ENCODE peak calls at places on chromosomes 6 and 20, in seven cellular contexts. Y is psoas muscle, G is IMR-90, L is SW 1271, F is GM19239, R is HS-27A, X is mesothelial cell of epicardium. N is an unnamed sample.

GRCh38 chr20:62791301-62792181 is 4.7 kb upstream of the MRGBP start:
- DNase-seq in Y (peak; percentile 79), G (peak; percentile 91), L (peak; percentile 94), F (peak; percentile 62), R (peak; percentile 73), X (peak; percentile 64), N (peak; percentile 84)

GRCh38 chr20:57405236-57406016 is 14.2 kb downstream of the RBM38 start:
- DNase-seq in Y (peak; percentile 11), G (no peak), L (no peak), F (no peak), R (no peak), X (no peak), N (no peak)

GRCh38 chr6:122931916-122932315 is 64.1 kb upstream of the CLVS2 start:
- DNase-seq in Y (no peak), G (no peak), L (no peak), F (no peak), R (no peak), X (no peak), N (no peak)

GRCh38 chr20:63957690-63958441 is 1.6 kb upstream of the UCKL1 start:
- DNase-seq in Y (no peak), G (peak; percentile 23), L (no peak), F (no peak), R (no peak), X (no peak), N (no peak)

GRCh38 chr20:43034981-43035724 is 154.6 kb downstream of the PTPRT start:
- DNase-seq in Y (no peak), G (no peak), L (no peak), F (no peak), R (no peak), X (no peak), N (no peak)

GRCh38 chr20:48880936-48881657 is 40.4 kb upstream of the ARFGEF2 start:
- DNase-seq in Y (no peak), G (no peak), L (no peak), F (no peak), R (no peak), X (no peak), N (no peak)

GRCh38 chr6:105568751-105569150 is 165.9 kb upstream of the PREP start:
- DNase-seq in Y (no peak), G (no peak), L (no peak), F (no peak), R (no peak), X (no peak), N (no peak)

GRCh38 chr20:37349517-37350491 is 3.9 kb downstream of the SRC start:
- DNase-seq in Y (peak; percentile 39), G (peak; percentile 17), L (no peak), F (no peak), R (no peak), X (no peak), N (no peak)

GRCh38 chr6:69421986-69422385 is 374.8 kb downstream of the LMBRD1 start:
- DNase-seq in Y (no peak), G (no peak), L (no peak), F (no peak), R (no peak), X (no peak), N (no peak)

GRCh38 chr20:4014031-4014474 is 1.3 kb downstream of the RNF24 start:
- DNase-seq in Y (no peak), G (peak; percentile 85), L (peak; percentile 82), F (no peak), R (peak; percentile 51), X (no peak), N (peak; percentile 43)

GRCh38 chr6:108578595-108579038 is 17.9 kb downstream of the FOXO3 start:
- DNase-seq in Y (no peak), G (peak; percentile 81), L (no peak), F (no peak), R (no peak), X (no peak), N (no peak)

GRCh38 chr6:51936941-51937340 is 150.5 kb downstream of the PKHD1 start:
- DNase-seq in Y (no peak), G (no peak), L (no peak), F (no peak), R (no peak), X (no peak), N (no peak)

GRCh38 chr6:151763938-151764680 is 43.4 kb upstream of the ESR1 start:
- DNase-seq in Y (peak; percentile 91), G (peak; percentile 73), L (no peak), F (peak; percentile 15), R (peak; percentile 86), X (peak; percentile 57), N (peak; percentile 54)

GRCh38 chr20:10218536-10219451 is at the start of gene SNAP25:
- DNase-seq in Y (no peak), G (peak; percentile 90), L (peak; percentile 87), F (no peak), R (peak; percentile 51), X (peak; percentile 70), N (peak; percentile 34)

GRCh38 chr20:37987602-37988290 is 45.5 kb downstream of the TTI1 start:
- DNase-seq in Y (no peak), G (no peak), L (no peak), F (no peak), R (no peak), X (no peak), N (no peak)

GRCh38 chr6:39444479-39445019 is 122.0 kb upstream of the KCNK16 start:
- DNase-seq in Y (no peak), G (no peak), L (no peak), F (no peak), R (no peak), X (no peak), N (no peak)

GRCh38 chr6:36052092-36052491 is 24.5 kb downstream of the MAPK14 start:
- DNase-seq in Y (no peak), G (no peak), L (no peak), F (no peak), R (no peak), X (no peak), N (no peak)

GRCh38 chr20:44129996-44130718 is 56.8 kb downstream of the JPH2 start:
- DNase-seq in Y (no peak), G (peak; percentile 9), L (no peak), F (no peak), R (no peak), X (no peak), N (no peak)

GRCh38 chr6:39688494-39688893 is 36.7 kb downstream of the KIF6 start:
- DNase-seq in Y (no peak), G (peak; percentile 71), L (no peak), F (no peak), R (no peak), X (no peak), N (no peak)

GRCh38 chr6:3229566-3230274 is 2.3 kb upstream of the TUBB2B start:
- DNase-seq in Y (no peak), G (no peak), L (no peak), F (no peak), R (no peak), X (no peak), N (no peak)

GRCh38 chr20:57672953-57673575 is 36.8 kb downstream of the PMEPA1 start:
- DNase-seq in Y (no peak), G (no peak), L (no peak), F (no peak), R (no peak), X (no peak), N (no peak)

GRCh38 chr20:25017257-25017803 is 24.8 kb upstream of the APMAP start:
- DNase-seq in Y (no peak), G (no peak), L (no peak), F (no peak), R (no peak), X (no peak), N (no peak)

GRCh38 chr6:167137881-167138280 is 15.0 kb downstream of the CCR6 start:
- DNase-seq in Y (no peak), G (no peak), L (no peak), F (no peak), R (no peak), X (no peak), N (no peak)

GRCh38 chr6:87879144-87879861 is 168.3 kb upstream of the SPACA1 start:
- DNase-seq in Y (no peak), G (no peak), L (no peak), F (no peak), R (no peak), X (no peak), N (no peak)

GRCh38 chr6:17418281-17419188 is 25.1 kb downstream of the CAP2 start:
- DNase-seq in Y (no peak), G (peak; percentile 53), L (no peak), F (no peak), R (peak; percentile 77), X (no peak), N (no peak)

GRCh38 chr6:158593670-158594069 is 33.8 kb downstream of the TMEM181 start:
- DNase-seq in Y (no peak), G (no peak), L (no peak), F (no peak), R (no peak), X (no peak), N (no peak)

GRCh38 chr20:39004508-39004907 is 42.4 kb downstream of the DHX35 start:
- DNase-seq in Y (no peak), G (no peak), L (no peak), F (no peak), R (no peak), X (no peak), N (no peak)

GRCh38 chr6:107075951-107076381 is 39.3 kb downstream of the BEND3 start:
- DNase-seq in Y (no peak), G (peak; percentile 15), L (no peak), F (no peak), R (no peak), X (no peak), N (peak; percentile 53)

GRCh38 chr6:16437095-16437494 is 198.7 kb downstream of the GMPR start:
- DNase-seq in Y (no peak), G (no peak), L (no peak), F (no peak), R (no peak), X (no peak), N (no peak)

GRCh38 chr6:159727717-159728440 is 573 bp downstream of the WTAP start:
- DNase-seq in Y (no peak), G (no peak), L (peak; percentile 36), F (no peak), R (no peak), X (no peak), N (peak; percentile 65)

GRCh38 chr6:54846243-54846856 is at the start of gene FAM83B:
- DNase-seq in Y (peak; percentile 17), G (no peak), L (no peak), F (no peak), R (no peak), X (peak; percentile 45), N (no peak)

GRCh38 chr6:160260283-160261119 is 1.9 kb upstream of the SLC22A2 start:
- DNase-seq in Y (no peak), G (no peak), L (no peak), F (no peak), R (no peak), X (no peak), N (no peak)